ENCODE peak calls at places on chromosomes 12 and 14, in seven cellular contexts. A is EL; B is cardiac muscle cell; S is stomach; H is GM23248; P is amniotic stem cell; N is activated gamma-delta T cell treated with anti-CD3 and anti-CD28 coated beads, Interleukin-2, amount 50 U/mL, for 16 hours. C is an unnamed sample.

GRCh38 chr14:51554339-51554920 is 97.3 kb upstream of the FRMD6 start:
- DNase-seq in A (peak; percentile 99), B (peak; percentile 65), S (no peak), H (peak; percentile 85), P (peak; percentile 15), N (no peak), C (no peak)

GRCh38 chr12:132428872-132429121 is 61.2 kb upstream of the FBRSL1 start:
- DNase-seq in A (no peak), B (no peak), S (peak; percentile 39), H (no peak), P (no peak), N (no peak), C (no peak)

GRCh38 chr14:23544511-23545447 is 6.8 kb downstream of the ZFHX2 start:
- DNase-seq in A (no peak), B (peak; percentile 38), S (no peak), H (peak; percentile 24), P (no peak), N (no peak), C (no peak)

GRCh38 chr12:132525833-132526455 is 36.0 kb downstream of the FBRSL1 start:
- DNase-seq in A (no peak), B (no peak), S (no peak), H (no peak), P (no peak), N (no peak), C (no peak)

GRCh38 chr12:14214495-14214894 is 151.0 kb upstream of the ATF7IP start:
- DNase-seq in A (no peak), B (no peak), S (no peak), H (no peak), P (no peak), N (no peak), C (no peak)

GRCh38 chr14:100674897-100675618 is 51.6 kb upstream of the DLK1 start:
- DNase-seq in A (no peak), B (no peak), S (no peak), H (no peak), P (no peak), N (no peak), C (no peak)

GRCh38 chr14:71324767-71325272 is 417.6 kb downstream of the PCNX1 start:
- DNase-seq in A (no peak), B (peak; percentile 75), S (no peak), H (no peak), P (no peak), N (peak; percentile 28), C (peak; percentile 15)

GRCh38 chr12:46660276-46660675 is 165.5 kb downstream of the SLC38A4 start:
- DNase-seq in A (no peak), B (peak; percentile 50), S (no peak), H (peak; percentile 56), P (no peak), N (no peak), C (no peak)

GRCh38 chr12:110230655-110231054 is 50.4 kb upstream of the ATP2A2 start:
- DNase-seq in A (no peak), B (no peak), S (no peak), H (no peak), P (no peak), N (no peak), C (no peak)

GRCh38 chr12:118319627-118320026 is 53.1 kb downstream of the TAOK3 start:
- DNase-seq in A (no peak), B (no peak), S (no peak), H (no peak), P (no peak), N (no peak), C (no peak)

GRCh38 chr12:128971802-128972201 is 118.5 kb downstream of the GLT1D1 start:
- DNase-seq in A (no peak), B (no peak), S (no peak), H (no peak), P (no peak), N (no peak), C (no peak)

GRCh38 chr14:101006008-101006407 is 102.5 kb upstream of the RTL1 start:
- DNase-seq in A (no peak), B (no peak), S (no peak), H (no peak), P (no peak), N (no peak), C (no peak)

GRCh38 chr12:53344824-53345485 is 8.8 kb upstream of the SP7 start:
- DNase-seq in A (peak; percentile 73), B (peak; percentile 84), S (peak; percentile 73), H (peak; percentile 88), P (peak; percentile 50), N (peak; percentile 56), C (peak; percentile 36)

GRCh38 chr14:76710093-76711010 is 50.9 kb upstream of the VASH1 start:
- DNase-seq in A (peak; percentile 50), B (peak; percentile 69), S (no peak), H (peak; percentile 65), P (peak; percentile 19), N (no peak), C (peak; percentile 4)

C was measured in stimulated activated CD8-positive, alpha-beta memory T cell treated with anti-CD3 and anti-CD28 coated beads, Interleukin-12 subunit alpha, Interleukin-12 subunit beta, amount 100 ng/mL, for 1 hour.